ENCODE peak calls at places on chromosomes 2 and 18, in nine cellular contexts. E is substantia nigra; J is amniotic epithelial cell; L is activated T-cell treated with anti-CD3 and anti-CD28 coated beads for 1 hour; S is stimulated activated CD4-positive, alpha-beta T cell treated with anti-CD3 and anti-CD28 coated beads, Interleukin-12 subunit alpha, Interleukin-12 subunit beta, amount 100 ng/mL, for 4 hours; O is globus pallidus; P is stimulated activated CD8-positive, alpha-beta memory T cell treated with anti-CD3 and anti-CD28 coated beads, Interleukin-15, amount 100 ng/mL, for 4 hours; F is astrocyte of the cerebellum; A is fibroblast of the aortic adventitia. N is an unnamed sample.

GRCh38 chr2:64403426-64403825 is 50.5 kb upstream of the LGALSL start:
- DNase-seq in L (no peak), J (no peak), O (no peak), A (no peak), E (no peak), S (no peak), P (no peak), F (no peak), N (peak; percentile 72)

GRCh38 chr2:26244479-26245230 is at the start of the genes HADHA and HADHB:
- DNase-seq in P (peak; percentile 77), F (peak; percentile 69), L (peak; percentile 71), J (peak; percentile 94), S (peak; percentile 78), E (peak; percentile 72), O (peak; percentile 92), A (peak; percentile 91), N (peak; percentile 98)

GRCh38 chr2:167689444-167689843 is 558.0 kb downstream of the STK39 start:
- DNase-seq in F (no peak), O (no peak), A (no peak), E (no peak), P (no peak), J (no peak), L (no peak), S (no peak), N (peak; percentile 94)

GRCh38 chr2:72965770-72966430 is 48.6 kb downstream of the EMX1 start:
- DNase-seq in A (no peak), S (no peak), P (no peak), E (no peak), F (no peak), J (peak; percentile 55), O (no peak), L (no peak), N (peak; percentile 81)

GRCh38 chr2:164824865-164825264 is 16.8 kb downstream of the COBLL1 start:
- DNase-seq in F (no peak), P (no peak), A (peak; percentile 36), J (peak; percentile 77), S (no peak), O (no peak), E (no peak), L (no peak), N (no peak)

GRCh38 chr2:141534671-141535359 is 596.0 kb downstream of the LRP1B start:
- DNase-seq in J (no peak), E (no peak), S (no peak), A (no peak), O (peak; percentile 75), P (no peak), F (no peak), L (no peak), N (no peak)

GRCh38 chr2:61995059-61995458 is 89.6 kb downstream of the COMMD1 start:
- DNase-seq in P (no peak), J (no peak), O (no peak), A (no peak), E (no peak), L (no peak), S (no peak), F (no peak), N (no peak)

GRCh38 chr18:22307528-22307927 is 110.2 kb downstream of the CTAGE1 start:
- DNase-seq in F (no peak), S (no peak), P (no peak), J (no peak), O (no peak), A (no peak), L (no peak), E (no peak), N (no peak)

GRCh38 chr2:157830696-157831570 is 45.2 kb downstream of the ACVR1 start:
- DNase-seq in O (no peak), J (peak; percentile 96), L (no peak), A (peak; percentile 95), S (no peak), P (no peak), E (no peak), F (peak; percentile 90), N (no peak)

GRCh38 chr18:32764611-32765244 is 8.1 kb downstream of the KLHL14 start:
- DNase-seq in P (no peak), O (no peak), A (no peak), E (no peak), S (no peak), F (no peak), L (no peak), J (no peak), N (no peak)

GRCh38 chr2:33372940-33373553 is 103.4 kb upstream of the RASGRP3 start:
- DNase-seq in A (peak; percentile 50), J (peak; percentile 52), E (no peak), O (peak; percentile 54), F (no peak), P (no peak), S (no peak), L (no peak), N (peak; percentile 60)

GRCh38 chr2:241774419-241775222 is 2.0 kb upstream of the GAL3ST2 start:
- DNase-seq in E (no peak), O (no peak), F (peak; percentile 6), J (peak; percentile 82), S (no peak), P (no peak), A (peak; percentile 66), L (no peak), N (no peak)

GRCh38 chr18:68735498-68736343 is 20.8 kb upstream of the TMX3 start:
- DNase-seq in O (no peak), L (no peak), J (peak; percentile 70), E (no peak), P (no peak), F (peak; percentile 54), S (no peak), A (peak; percentile 87), N (peak; percentile 48)

GRCh38 chr2:45650851-45651414 is 542 bp upstream of the PRKCE start:
- DNase-seq in F (peak; percentile 94), P (peak; percentile 85), J (peak; percentile 97), O (peak; percentile 94), S (peak; percentile 83), A (peak; percentile 98), L (peak; percentile 93), E (peak; percentile 78), N (peak; percentile 91)

GRCh38 chr2:51723716-51724115 is 691.8 kb upstream of the NRXN1 start:
- DNase-seq in O (no peak), L (no peak), F (peak; percentile 13), E (no peak), A (no peak), P (no peak), J (peak; percentile 86), S (no peak), N (no peak)

GRCh38 chr2:49619804-49620203 is 465.5 kb upstream of the FSHR start:
- DNase-seq in F (no peak), J (no peak), S (no peak), L (no peak), P (no peak), E (no peak), A (no peak), O (no peak), N (peak; percentile 63)

GRCh38 chr18:10727477-10727876 is 201.7 kb downstream of the NAPG start:
- DNase-seq in L (no peak), P (no peak), E (no peak), O (peak; percentile 62), F (peak; percentile 2), S (no peak), A (peak; percentile 14), J (no peak), N (no peak)

GRCh38 chr2:149104221-149104620 is 65.7 kb downstream of the LYPD6B start:
- DNase-seq in F (no peak), L (no peak), J (peak; percentile 64), S (no peak), O (no peak), A (no peak), P (no peak), E (no peak), N (no peak)

GRCh38 chr18:10851824-10852225 is 297.5 kb downstream of the PIEZO2 start:
- DNase-seq in O (peak; percentile 65), A (peak; percentile 85), J (peak; percentile 67), F (peak; percentile 60), P (no peak), E (no peak), L (no peak), S (no peak), N (peak; percentile 61)

GRCh38 chr2:81304154-81304830 is 999.7 kb upstream of the LRRTM1 start:
- DNase-seq in S (no peak), J (peak; percentile 1), P (no peak), F (no peak), A (no peak), L (no peak), O (no peak), E (no peak), N (peak; percentile 63)

GRCh38 chr2:9950521-9951271 is 797 bp upstream of the GRHL1 start:
- DNase-seq in S (peak; percentile 47), P (no peak), L (peak; percentile 20), J (no peak), O (no peak), E (no peak), F (no peak), A (no peak), N (peak; percentile 37)

GRCh38 chr2:157269060-157269459 is 11.6 kb downstream of the GALNT5 start:
- DNase-seq in J (no peak), O (no peak), A (no peak), S (no peak), P (no peak), L (no peak), E (no peak), F (no peak), N (no peak)

GRCh38 chr18:51655327-51655698 is 457.8 kb upstream of the MEX3C start:
- DNase-seq in O (no peak), S (no peak), A (no peak), P (no peak), E (no peak), J (no peak), L (no peak), F (no peak), N (peak; percentile 64)

GRCh38 chr2:205775091-205775876 is 93.0 kb downstream of the NRP2 start:
- DNase-seq in F (no peak), S (no peak), O (no peak), A (peak; percentile 66), P (no peak), L (no peak), E (no peak), J (peak; percentile 75), N (no peak)

GRCh38 chr2:233142355-233142897 is 82.3 kb downstream of the INPP5D start:
- DNase-seq in S (no peak), O (no peak), L (no peak), E (no peak), J (no peak), P (no peak), F (no peak), A (no peak), N (peak; percentile 17)

GRCh38 chr18:22539045-22539444 is 121.3 kb upstream of the CTAGE1 start:
- DNase-seq in E (no peak), J (no peak), L (no peak), F (no peak), P (no peak), A (no peak), S (no peak), O (no peak), N (no peak)

GRCh38 chr2:85951351-85952067 is 62.7 kb upstream of the ST3GAL5 start:
- DNase-seq in O (no peak), L (no peak), F (no peak), A (no peak), P (no peak), J (no peak), S (no peak), E (no peak), N (no peak)

GRCh38 chr2:54620948-54621347 is 102.5 kb upstream of the EML6 start:
- DNase-seq in J (no peak), L (no peak), A (no peak), O (no peak), E (no peak), S (no peak), F (no peak), P (no peak), N (no peak)

GRCh38 chr2:224178085-224178484 is 139.0 kb upstream of the SERPINE2 start:
- DNase-seq in E (no peak), S (no peak), A (no peak), P (no peak), F (no peak), O (no peak), J (peak; percentile 28), L (no peak), N (no peak)

GRCh38 chr2:119212139-119212800 is 11.4 kb upstream of the STEAP3 start:
- DNase-seq in J (no peak), A (no peak), O (no peak), S (no peak), P (no peak), E (no peak), L (no peak), F (no peak), N (no peak)

GRCh38 chr18:31835528-31836138 is 75.0 kb upstream of the SLC25A52 start:
- DNase-seq in S (no peak), P (no peak), L (no peak), E (no peak), A (no peak), J (peak; percentile 81), F (peak; percentile 2), O (no peak), N (no peak)